ENCODE peak calls at places on chromosomes 1 and 21, in four cellular contexts. G is K562, L is GM12878, W is endothelial cell of umbilical vein. I is an unnamed sample.

GRCh38 chr21:36661511-36662309 is 37.2 kb upstream of the SIM2 start:
- DNase-seq in G (peak; percentile 72), L (no peak), W (peak; percentile 41), I (peak; percentile 48)

GRCh38 chr1:91766883-91767282 is 119.1 kb downstream of the TGFBR3 start:
- DNase-seq in G (no peak), L (no peak), W (no peak), I (no peak)

GRCh38 chr1:182340233-182341058 is 51.1 kb downstream of the GLUL start:
- DNase-seq in G (no peak), L (no peak), W (no peak), I (no peak)

GRCh38 chr1:175116903-175117302 is 49.3 kb downstream of the TNN start:
- DNase-seq in G (no peak), L (no peak), W (no peak), I (no peak)

GRCh38 chr1:157597959-157598667 is at the start of gene FCRL4:
- DNase-seq in G (no peak), L (peak; percentile 66), W (no peak), I (no peak)

GRCh38 chr1:43537423-43538142 is 6.9 kb downstream of the PTPRF start:
- DNase-seq in G (no peak), L (no peak), W (no peak), I (peak; percentile 20)

GRCh38 chr1:86846166-86846647 is 67.7 kb downstream of the SELENOF start:
- DNase-seq in G (no peak), L (no peak), W (peak; percentile 45), I (peak; percentile 91)

GRCh38 chr1:12650001-12650421 is 6.1 kb downstream of the AADACL4 start:
- DNase-seq in G (no peak), L (no peak), W (peak; percentile 34), I (peak; percentile 95)

GRCh38 chr1:13820456-13820855 is 120.5 kb downstream of the PRDM2 start:
- DNase-seq in G (no peak), L (no peak), W (no peak), I (no peak)

GRCh38 chr1:42891471-42891870 is 45.1 kb downstream of the ZNF691 start:
- DNase-seq in G (no peak), L (no peak), W (no peak), I (no peak)

GRCh38 chr1:11545793-11546192 is 66.8 kb downstream of the DISP3 start:
- DNase-seq in G (no peak), L (no peak), W (no peak), I (no peak)

GRCh38 chr1:2544093-2544874 is 11.9 kb upstream of the TNFRSF14 start:
- DNase-seq in G (peak; percentile 74), L (no peak), W (no peak), I (no peak)

GRCh38 chr1:23561076-23561812 is 1.9 kb upstream of the ID3 start:
- DNase-seq in G (no peak), L (no peak), W (peak; percentile 49), I (no peak)

GRCh38 chr1:179589524-179589923 is 2.1 kb upstream of the TDRD5 start:
- DNase-seq in G (no peak), L (no peak), W (no peak), I (no peak)

GRCh38 chr1:48680411-48681035 is 96.2 kb downstream of the BEND5 start:
- DNase-seq in G (no peak), L (no peak), W (no peak), I (no peak)

GRCh38 chr1:233180626-233181364 is 114.7 kb downstream of the PCNX2 start:
- DNase-seq in G (no peak), L (no peak), W (peak; percentile 25), I (no peak)

GRCh38 chr1:74343191-74343590 is 108.0 kb downstream of the TNNI3K start:
- DNase-seq in G (no peak), L (no peak), W (no peak), I (peak; percentile 27)

GRCh38 chr1:1955651-1956094 is 36.6 kb upstream of the TMEM52 start:
- DNase-seq in G (no peak), L (no peak), W (no peak), I (no peak)

GRCh38 chr1:89953072-89953626 is 41.8 kb upstream of the ZNF326 start:
- DNase-seq in G (peak; percentile 84), L (peak; percentile 33), W (peak; percentile 42), I (peak; percentile 92)

GRCh38 chr1:46001087-46001785 is 131.2 kb downstream of the PIK3R3 start:
- DNase-seq in G (no peak), L (no peak), W (no peak), I (no peak)

GRCh38 chr21:45981154-45981606 is 390 bp upstream of the COL6A1 start:
- DNase-seq in G (peak; percentile 75), L (no peak), W (peak; percentile 83), I (peak; percentile 88)

GRCh38 chr1:76635784-76636183 is 231.5 kb upstream of the ST6GALNAC5 start:
- DNase-seq in G (no peak), L (no peak), W (no peak), I (no peak)

GRCh38 chr1:211378844-211379243 is 52.2 kb downstream of the TRAF5 start:
- DNase-seq in G (peak; percentile 48), L (no peak), W (no peak), I (peak; percentile 80)

GRCh38 chr1:223796210-223796609 is 49.5 kb downstream of the TP53BP2 start:
- DNase-seq in G (no peak), L (no peak), W (no peak), I (no peak)

GRCh38 chr1:73782901-73783300 is 415.1 kb downstream of the LRRIQ3 start:
- DNase-seq in G (no peak), L (no peak), W (no peak), I (no peak)

GRCh38 chr1:187942986-187943385 is 1114.2 kb downstream of the PLA2G4A start:
- DNase-seq in G (no peak), L (no peak), W (no peak), I (peak; percentile 29)

GRCh38 chr1:20290624-20291597 is at the start of gene VWA5B1:
- DNase-seq in G (peak; percentile 43), L (no peak), W (no peak), I (no peak)

GRCh38 chr1:88134983-88135921 is 548.8 kb upstream of the PKN2 start:
- DNase-seq in G (no peak), L (no peak), W (no peak), I (no peak)

GRCh38 chr1:41109316-41110263 is 88.1 kb upstream of the SLFNL1 start:
- DNase-seq in G (peak; percentile 79), L (no peak), W (peak; percentile 95), I (peak; percentile 95)

GRCh38 chr1:247390116-247390791 is 25.7 kb upstream of the NLRP3 start:
- DNase-seq in G (peak; percentile 89), L (peak; percentile 92), W (peak; percentile 71), I (peak; percentile 75)

GRCh38 chr1:17438977-17439249 is 564 bp downstream of the RCC2 start:
- DNase-seq in G (no peak), L (no peak), W (no peak), I (no peak)

GRCh38 chr1:12251442-12251841 is 21.6 kb downstream of the VPS13D start:
- DNase-seq in G (no peak), L (no peak), W (no peak), I (peak; percentile 82)

GRCh38 chr21:33403786-33404571 is 766 bp downstream of the IFNGR2 start:
- DNase-seq in G (peak; percentile 71), L (no peak), W (peak; percentile 44), I (peak; percentile 49)

GRCh38 chr1:222424826-222425225 is 123.1 kb downstream of the HHIPL2 start:
- DNase-seq in G (no peak), L (no peak), W (no peak), I (no peak)

GRCh38 chr21:18244721-18245486 is at the start of gene CHODL:
- DNase-seq in G (no peak), L (no peak), W (no peak), I (no peak)

GRCh38 chr1:226982451-226983177 is 42.5 kb downstream of the COQ8A start:
- DNase-seq in G (no peak), L (no peak), W (no peak), I (no peak)

GRCh38 chr1:64598100-64598571 is 128.2 kb downstream of the CACHD1 start:
- DNase-seq in G (peak; percentile 14), L (no peak), W (no peak), I (peak; percentile 73)

GRCh38 chr1:233357595-233358446 is 30.3 kb downstream of the MAP3K21 start:
- DNase-seq in G (no peak), L (no peak), W (no peak), I (no peak)

GRCh38 chr1:168483531-168483930 is 60.3 kb downstream of the XCL2 start:
- DNase-seq in G (no peak), L (no peak), W (no peak), I (peak; percentile 77)

DNA sequence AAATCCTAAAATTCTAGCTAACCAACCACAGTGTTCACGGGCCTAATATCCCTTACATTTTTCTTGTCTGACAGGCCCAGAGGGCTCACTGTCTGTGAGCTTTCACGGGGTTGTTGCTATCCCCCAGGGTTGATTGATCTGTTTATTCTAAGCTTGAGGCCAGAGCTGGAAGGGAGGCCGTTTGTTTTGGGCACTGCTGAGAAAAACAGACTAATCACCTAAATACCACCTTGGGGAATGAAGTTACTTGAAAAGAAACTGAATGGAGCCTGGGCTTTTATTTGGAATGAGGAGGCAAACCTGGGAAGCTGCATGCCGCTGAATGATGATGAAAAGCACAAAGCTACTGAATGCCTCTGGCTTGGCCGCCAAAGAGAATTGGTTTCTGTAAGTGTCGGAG is 162.5 kb downstream of the KIF26B start:
- DNase-seq in G (no peak), L (no peak), W (no peak), I (no peak)
- TF ChIP-seq FOS in G (no peak), L (no peak), W (no peak), I (no peak)

DNA sequence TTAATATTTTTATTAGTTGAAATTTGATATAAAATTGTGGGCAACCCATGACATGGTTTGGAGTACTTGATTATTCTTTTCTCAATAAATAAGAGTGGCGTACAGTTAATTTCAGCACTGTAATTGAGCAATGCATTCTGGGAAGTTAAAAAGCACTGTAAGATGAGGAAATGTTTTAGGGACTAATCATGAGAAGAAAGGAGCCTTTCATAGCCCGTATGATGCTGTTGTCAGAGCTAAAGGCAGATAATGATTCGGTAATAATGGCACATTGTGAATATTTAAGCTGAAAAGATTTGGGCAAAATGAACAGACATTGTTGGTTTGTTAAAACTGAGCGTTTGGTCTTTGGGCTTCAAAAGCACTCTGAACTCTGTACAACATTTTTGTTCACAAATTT is 139.3 kb downstream of the NFIA start:
- DNase-seq in G (no peak), L (no peak), W (no peak), I (peak; percentile 4)
- TF ChIP-seq FOS in G (no peak), L (no peak), W (no peak), I (no peak)

DNA sequence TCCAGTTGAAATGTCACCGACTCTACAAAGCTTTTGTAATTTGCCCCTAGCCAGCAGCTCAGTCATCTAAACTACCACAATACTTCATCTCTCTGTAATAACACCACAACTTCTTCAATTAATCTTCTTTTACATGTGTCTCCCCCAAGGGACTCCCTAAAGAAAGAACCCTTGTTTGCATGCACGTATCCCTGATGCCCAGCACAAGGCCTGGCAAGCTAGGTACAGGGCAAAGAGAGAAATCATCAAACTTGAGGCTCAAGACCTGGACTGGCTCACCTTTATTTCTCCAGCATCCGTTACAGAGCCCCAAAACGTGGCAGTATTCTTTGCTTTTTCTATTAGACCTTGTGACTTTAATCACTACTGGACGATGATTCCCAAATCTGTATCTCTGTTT is 2.6 kb downstream of the ZBTB21 start:
- DNase-seq in G (no peak), L (no peak), W (no peak), I (no peak)
- TF ChIP-seq FOS in G (no peak), L (no peak), W (no peak), I (no peak)

DNA sequence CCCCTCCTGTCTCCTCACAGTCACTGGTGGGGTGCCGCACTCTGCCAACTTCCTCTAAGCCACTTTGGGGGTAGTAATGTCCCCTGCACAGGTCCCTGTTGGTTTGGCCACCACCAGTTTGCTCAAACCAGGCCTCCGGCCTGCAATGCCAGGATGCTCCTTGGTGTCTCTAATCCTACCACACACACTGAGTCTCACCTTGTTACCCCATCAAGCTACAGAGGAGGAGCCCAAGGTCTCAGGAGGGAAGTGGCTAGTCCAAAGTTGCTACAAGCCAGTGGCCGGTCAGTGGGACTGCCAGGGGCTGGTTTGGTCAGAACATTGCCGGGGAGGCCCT is 21.5 kb upstream of the LRP8 start:
- DNase-seq in G (no peak), L (no peak), W (no peak), I (no peak)
- TF ChIP-seq FOS in G (no peak), L (no peak), W (no peak), I (no peak)